ENCODE peak calls at places on chromosomes 3 and 15, in five cellular contexts. D is IMR-90, Q is neuronal stem cell, H is trophoblast cell, F is H1. R is an unnamed sample.

GRCh38 chr3:191792580-191792979 is 331.6 kb downstream of the PYDC2 start:
- DNase-seq in D (no peak), Q (no peak), H (no peak), F (no peak), R (no peak)

GRCh38 chr3:111729087-111729846 is 129.8 kb upstream of the PHLDB2 start:
- DNase-seq in D (peak), Q (no peak), H (no peak), F (no peak), R (no peak)

GRCh38 chr3:102715030-102715697 is 280.3 kb downstream of the ZPLD1 start:
- DNase-seq in D (no peak), Q (no peak), H (no peak), F (no peak), R (no peak)

GRCh38 chr15:74322558-74323180 is 44.8 kb downstream of the CYP11A1 start:
- DNase-seq in D (peak), Q (no peak), H (peak), F (peak), R (peak)

GRCh38 chr3:31592764-31593163 is 60.0 kb downstream of the STT3B start:
- DNase-seq in D (no peak), Q (no peak), H (no peak), F (no peak), R (no peak)

GRCh38 chr15:62141643-62142588 is 23.2 kb downstream of the C2CD4B start:
- DNase-seq in D (no peak), Q (no peak), H (no peak), F (no peak), R (no peak)

GRCh38 chr15:63258658-63259057 is 18.7 kb upstream of the APH1B start:
- DNase-seq in D (no peak), Q (no peak), H (no peak), F (no peak), R (no peak)

GRCh38 chr15:63233667-63234419 is 43.6 kb upstream of the APH1B start:
- DNase-seq in D (peak), Q (no peak), H (peak), F (no peak), R (peak)

GRCh38 chr3:13877911-13878710 is 1.8 kb downstream of the WNT7A start:
- DNase-seq in D (no peak), Q (peak), H (peak), F (no peak), R (no peak)

GRCh38 chr3:182795383-182795782 is 2.1 kb downstream of the ATP11B start:
- DNase-seq in D (no peak), Q (no peak), H (peak), F (no peak), R (peak)

GRCh38 chr3:182792901-182793662 is at the start of gene ATP11B:
- DNase-seq in D (peak), Q (peak), H (peak), F (peak), R (peak)

GRCh38 chr3:182794455-182794773 is 1.1 kb downstream of the ATP11B start:
- DNase-seq in D (no peak), Q (no peak), H (no peak), F (no peak), R (no peak)

GRCh38 chr3:182794806-182795369 is 1.6 kb downstream of the ATP11B start:
- DNase-seq in D (peak), Q (no peak), H (no peak), F (no peak), R (peak)

DNA sequence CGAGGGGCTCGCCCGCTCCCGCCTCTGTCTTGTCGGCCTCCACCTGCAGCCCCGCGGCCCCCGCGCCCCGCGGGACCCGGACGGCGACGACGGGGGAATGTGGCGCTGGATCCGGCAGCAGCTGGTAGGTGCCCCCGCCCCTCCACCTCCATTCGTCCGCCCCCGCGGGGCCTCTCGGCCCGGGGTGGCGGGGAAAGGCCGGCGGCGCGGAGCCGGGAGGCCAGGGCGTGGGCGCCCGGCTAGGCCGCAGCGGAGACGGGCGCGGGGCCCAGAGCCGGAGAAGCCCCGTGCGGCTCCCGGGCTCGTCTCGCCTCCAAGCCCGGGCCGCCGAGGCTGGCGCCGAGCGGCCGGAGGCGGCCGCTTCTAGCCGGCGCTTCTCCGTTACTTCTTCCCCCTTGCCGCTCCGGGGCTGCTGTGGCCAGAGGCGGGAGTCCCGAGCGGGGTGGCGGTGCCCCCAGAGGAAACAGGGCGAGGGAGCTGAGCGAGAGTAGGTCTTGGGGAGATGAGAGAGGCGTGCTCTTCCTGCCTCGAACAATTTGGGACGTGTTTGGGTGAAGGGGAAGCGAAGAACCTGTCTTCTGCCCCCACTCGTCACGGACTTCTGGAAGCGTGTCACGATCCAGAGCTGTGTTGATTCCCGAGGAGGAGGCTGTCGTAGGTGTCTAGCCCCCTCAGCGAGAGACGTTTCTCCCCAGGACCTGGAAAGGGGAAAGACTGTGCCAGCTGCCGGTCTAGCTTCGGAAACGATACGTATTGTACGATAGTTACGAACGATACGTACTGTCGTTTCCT is 555 bp downstream of the ATP11B start:
- DNase-seq in D (peak), Q (peak), H (peak), F (peak), R (peak)
- H3K14ac ChIP-seq in D (peak), Q (peak), H (peak), F (no peak), R (peak)

GRCh38 chr3:139106013-139106932 is 61.6 kb upstream of the PRR23C start:
- DNase-seq in D (no peak), Q (no peak), H (no peak), F (no peak), R (no peak)
- H3K4me3 ChIP-seq in D (no peak), Q (no peak), H (no peak), F (no peak), R (no peak)

GRCh38 chr3:48301814-48302194 is 31.7 kb downstream of the SPINK8 start:
- DNase-seq in D (peak), Q (peak), H (peak), F (no peak), R (no peak)
- H3K14ac ChIP-seq in D (peak), Q (no peak), H (peak), F (no peak), R (no peak)

GRCh38 chr3:188389711-188390346 is 235.9 kb downstream of the LPP start:
- DNase-seq in D (no peak), Q (no peak), H (peak), F (no peak), R (no peak)
- H3K4me3 ChIP-seq in D (no peak), Q (no peak), H (no peak), F (no peak), R (no peak)

GRCh38 chr3:45841701-45842491 is at the start of gene LZTFL1:
- DNase-seq in D (peak), Q (peak), H (peak), F (peak), R (peak)
- H3K14ac ChIP-seq in D (peak), Q (no peak), H (no peak), F (no peak), R (peak)

GRCh38 chr3:121598564-121598963 is 5.4 kb downstream of the FBXO40 start:
- DNase-seq in D (no peak), Q (no peak), H (no peak), F (no peak), R (no peak)
- H3K4me3 ChIP-seq in D (no peak), Q (no peak), H (no peak), F (no peak), R (no peak)

GRCh38 chr3:85255954-85256353 is 297.2 kb downstream of the CADM2 start:
- DNase-seq in D (peak), Q (no peak), H (no peak), F (no peak), R (no peak)

GRCh38 chr3:85254738-85255137 is 295.9 kb downstream of the CADM2 start:
- DNase-seq in D (peak), Q (no peak), H (no peak), F (no peak), R (no peak)

GRCh38 chr3:85251766-85252165 is 293.0 kb downstream of the CADM2 start:
- DNase-seq in D (no peak), Q (no peak), H (no peak), F (no peak), R (no peak)

GRCh38 chr3:85252686-85253085 is 293.9 kb downstream of the CADM2 start:
- DNase-seq in D (no peak), Q (no peak), H (no peak), F (no peak), R (no peak)
- H3K14ac ChIP-seq in D (no peak), Q (no peak), H (no peak), F (no peak), R (no peak)